ENCODE peak calls at places on chromosomes 4 and X, in seven cellular contexts. J is sigmoid colon, U is uterus, P is bronchial epithelial cell, W is pancreas, F is right atrium auricular region, B is astrocyte. G is an unnamed sample.
A peak's percentile ranks its signal among the peaks of the same experiment; 100 is the strongest.

GRCh38 chr4:158861766-158862165 is 92.9 kb downstream of the FNIP2 start:
- DNase-seq in J (no peak), U (no peak), P (no peak), W (no peak), F (no peak), B (no peak), G (no peak)

GRCh38 chrX:49179358-49179757 is 6.8 kb downstream of the PRICKLE3 start:
- DNase-seq in J (no peak), U (no peak), P (no peak), W (no peak), F (no peak), B (no peak), G (no peak)

GRCh38 chr4:75180790-75181776 is 248.2 kb downstream of the PARM1 start:
- DNase-seq in J (no peak), U (no peak), P (no peak), W (no peak), F (no peak), B (no peak), G (peak; percentile 22)

GRCh38 chr4:124940387-124940786 is 227.9 kb upstream of the ANKRD50 start:
- DNase-seq in J (no peak), U (no peak), P (peak; percentile 97), W (no peak), F (no peak), B (peak; percentile 99), G (peak; percentile 93)

GRCh38 chr4:47933798-47934197 is 19.4 kb upstream of the NFXL1 start:
- DNase-seq in J (no peak), U (no peak), P (peak; percentile 51), W (no peak), F (no peak), B (peak; percentile 12), G (peak; percentile 46)

GRCh38 chr4:121786221-121786620 is 14.9 kb upstream of the EXOSC9 start:
- DNase-seq in J (no peak), U (no peak), P (no peak), W (no peak), F (no peak), B (no peak), G (no peak)

GRCh38 chr4:77308843-77309242 is 151.8 kb downstream of the CCNG2 start:
- DNase-seq in J (no peak), U (no peak), P (peak; percentile 53), W (no peak), F (no peak), B (peak; percentile 3), G (peak; percentile 69)

GRCh38 chr4:96649536-96649935 is 809.6 kb downstream of the PDHA2 start:
- DNase-seq in J (no peak), U (no peak), P (peak; percentile 49), W (no peak), F (no peak), B (peak; percentile 85), G (peak; percentile 36)

GRCh38 chr4:140834866-140835495 is 78.8 kb upstream of the TBC1D9 start:
- DNase-seq in J (no peak), U (no peak), P (no peak), W (no peak), F (no peak), B (no peak), G (peak; percentile 4)

GRCh38 chr4:151670843-151671242 is 90.0 kb downstream of the GATB start:
- DNase-seq in J (no peak), U (no peak), P (no peak), W (no peak), F (no peak), B (no peak), G (no peak)

GRCh38 chr4:53935780-53936179 is 128.6 kb downstream of the CHIC2 start:
- DNase-seq in J (no peak), U (no peak), P (peak; percentile 70), W (no peak), F (no peak), B (peak; percentile 79), G (peak; percentile 70)

GRCh38 chrX:36983831-36984230 is 24.3 kb upstream of the FAM47C start:
- DNase-seq in J (no peak), U (no peak), P (no peak), W (no peak), F (no peak), B (no peak), G (no peak)

GRCh38 chr4:83546796-83547195 is 10.9 kb downstream of the GPAT3 start:
- DNase-seq in J (no peak), U (no peak), P (no peak), W (no peak), F (no peak), B (no peak), G (peak; percentile 19)

GRCh38 chrX:139448996-139449395 is 81.5 kb upstream of the F9 start:
- DNase-seq in J (no peak), U (no peak), P (no peak), W (no peak), F (no peak), B (peak; percentile 33), G (peak; percentile 0)

GRCh38 chrX:11540532-11541377 is 125.0 kb downstream of the ARHGAP6 start:
- DNase-seq in J (no peak), U (no peak), P (no peak), W (no peak), F (no peak), B (no peak), G (no peak)

GRCh38 chrX:152635941-152636340 is 1.8 kb upstream of the GABRQ start:
- DNase-seq in J (no peak), U (no peak), P (peak; percentile 48), W (no peak), F (no peak), B (peak; percentile 44), G (peak; percentile 55)

GRCh38 chr4:138409670-138410069 is 167.5 kb upstream of the SLC7A11 start:
- DNase-seq in J (no peak), U (no peak), P (no peak), W (no peak), F (no peak), B (no peak), G (no peak)

GRCh38 chr4:5780831-5781480 is 70.0 kb downstream of the EVC start:
- DNase-seq in J (peak; percentile 37), U (no peak), P (peak; percentile 25), W (no peak), F (no peak), B (peak; percentile 40), G (peak; percentile 70)

GRCh38 chrX:148928803-148929202 is 428.4 kb downstream of the AFF2 start:
- DNase-seq in J (no peak), U (no peak), P (peak; percentile 74), W (no peak), F (no peak), B (peak; percentile 55), G (peak; percentile 78)

GRCh38 chr4:10733486-10733885 is 48.9 kb upstream of the CLNK start:
- DNase-seq in J (no peak), U (no peak), P (no peak), W (no peak), F (no peak), B (no peak), G (no peak)

GRCh38 chr4:180377741-180378140 is 1865.5 kb upstream of the TENM3 start:
- DNase-seq in J (no peak), U (no peak), P (no peak), W (no peak), F (no peak), B (no peak), G (no peak)

GRCh38 chr4:109191216-109191615 is 111.2 kb downstream of the COL25A1 start:
- DNase-seq in J (no peak), U (no peak), P (no peak), W (no peak), F (no peak), B (no peak), G (no peak)

DNA sequence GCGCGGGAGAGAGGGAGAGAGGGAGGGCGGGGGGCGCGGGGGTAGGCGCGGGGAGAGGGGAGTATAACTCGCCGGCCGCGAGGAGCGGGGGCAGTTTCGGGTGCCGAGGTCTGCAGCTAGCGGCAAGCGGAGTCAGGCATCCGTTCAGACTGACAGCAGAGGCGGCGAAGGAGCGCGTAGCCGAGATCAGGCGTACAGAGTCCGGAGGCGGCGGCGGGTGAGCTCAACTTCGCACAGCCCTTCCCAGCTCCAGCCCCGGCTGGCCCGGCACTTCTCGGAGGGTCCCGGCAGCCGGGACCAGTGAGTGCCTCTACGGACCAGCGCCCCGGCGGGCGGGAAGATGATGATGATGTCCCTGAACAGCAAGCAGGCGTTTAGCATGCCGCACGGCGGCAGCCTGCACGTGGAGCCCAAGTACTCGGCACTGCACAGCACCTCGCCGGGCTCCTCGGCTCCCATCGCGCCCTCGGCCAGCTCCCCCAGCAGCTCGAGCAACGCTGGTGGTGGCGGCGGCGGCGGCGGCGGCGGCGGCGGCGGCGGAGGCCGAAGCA is at the start of gene POU4F2:
- DNase-seq in J (no peak), U (no peak), P (no peak), W (peak; percentile 79), F (no peak), B (peak; percentile 3), G (peak; percentile 17)
- H3K4me3 ChIP-seq in J (no peak within 1 kb of the TSS), U (peak within 1 kb of the TSS; percentile 11), P (no peak within 1 kb of the TSS), W (peak within 1 kb of the TSS; percentile 38), F (no peak within 1 kb of the TSS), B (peak within 1 kb of the TSS; percentile 55), G (no peak within 1 kb of the TSS)

DNA sequence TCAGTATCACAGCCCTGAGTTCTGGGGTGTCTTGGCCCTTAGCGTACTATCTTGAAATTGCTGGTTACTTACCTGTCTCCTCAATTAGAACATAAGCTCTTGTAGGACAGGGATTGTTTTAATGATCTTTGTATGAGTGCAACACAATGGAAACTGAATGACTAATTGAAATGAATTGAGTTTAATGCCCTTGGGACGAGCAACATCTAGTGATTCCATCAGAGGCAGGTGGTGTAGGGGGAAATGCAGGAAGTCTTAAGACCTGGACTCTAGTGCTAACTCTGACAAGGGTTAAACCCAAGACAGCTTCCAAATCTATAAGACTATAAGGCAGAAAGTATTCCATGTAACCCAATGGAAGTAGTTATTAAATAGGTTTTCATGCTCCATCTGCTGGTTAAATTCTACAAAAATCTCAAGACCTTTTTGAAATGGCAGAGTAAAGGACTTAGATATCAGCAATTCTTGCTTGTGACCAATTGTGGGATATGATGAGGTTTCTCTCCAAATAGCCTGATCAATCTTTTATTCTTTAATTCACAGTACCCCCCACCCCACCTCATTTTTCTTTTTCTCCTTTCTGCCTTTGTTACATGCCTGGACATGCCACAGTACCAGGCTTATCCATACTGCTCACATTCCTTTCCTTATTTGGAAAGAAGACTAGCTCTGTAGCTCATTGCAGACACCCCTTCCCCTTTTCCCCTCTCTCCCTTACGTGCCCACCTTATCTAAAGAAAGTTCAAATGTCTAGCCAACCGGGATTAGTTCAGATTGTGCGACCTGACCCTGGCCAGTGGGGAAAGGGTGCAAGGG is 340.8 kb downstream of the PAPSS1 start:
- DNase-seq in J (no peak), U (no peak), P (peak; percentile 60), W (no peak), F (no peak), B (peak; percentile 40), G (peak; percentile 45)
- TF ChIP-seq CTCF in J (no peak), U (no peak), P (no peak), W (no peak), F (no peak), B (no peak), G (peak; percentile 22)

GRCh38 chrX:123184858-123185251 is 777 bp downstream of the GRIA3 start:
- DNase-seq in J (no peak), U (peak; percentile 17), P (no peak), W (peak; percentile 66), F (no peak), B (peak; percentile 12), G (peak; percentile 1)
- H3K4me3 ChIP-seq in J (peak overlapping the region; percentile 21), U (peak overlapping the region; percentile 36), P (peak overlapping the region; percentile 29), W (peak overlapping the region; percentile 28), F (peak overlapping the region; percentile 34), B (peak overlapping the region; percentile 68), G (peak overlapping the region; percentile 50)

DNA sequence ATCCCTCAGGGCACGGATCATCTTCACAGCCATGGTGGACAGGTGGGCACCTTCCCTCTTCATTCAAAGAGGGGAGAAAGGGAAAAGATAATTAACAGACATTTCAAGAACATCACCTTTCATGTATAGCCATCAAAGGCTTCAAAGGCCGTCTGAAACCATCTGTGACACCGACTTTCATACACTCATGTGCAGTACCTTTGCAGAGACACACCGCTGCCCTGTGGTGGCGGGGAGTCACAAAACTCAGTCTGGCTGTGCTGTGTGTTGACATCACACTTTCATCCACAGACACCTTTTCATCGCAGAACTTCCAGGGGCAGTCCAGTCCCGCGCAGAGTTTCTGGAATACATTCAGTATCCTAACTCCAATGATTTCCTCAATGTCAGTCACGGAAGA is 47.6 kb upstream of the MTNR1A start:
- DNase-seq in J (no peak), U (no peak), P (no peak), W (no peak), F (no peak), B (no peak), G (no peak)
- TF ChIP-seq CTCF in J (no peak), U (no peak), P (no peak), W (no peak), F (no peak), B (no peak), G (no peak)

G was measured in epithelial cell of esophagus.